ENCODE peak calls at places on chromosome 5, in four cellular contexts. Q, I, N and F are unnamed samples.

GRCh38 chr5:1666812-1667588 is 132.6 kb downstream of the MRPL36 start:
- DNase-seq in N (no peak), Q (peak), I (peak), F (peak)

GRCh38 chr5:125486634-125487033 is 740.2 kb upstream of the ZNF608 start:
- DNase-seq in Q (no peak), N (peak), I (no peak), F (no peak)

GRCh38 chr5:55081541-55081940 is 20.9 kb upstream of the GZMA start:
- DNase-seq in Q (no peak), N (no peak), I (no peak), F (no peak)

GRCh38 chr5:44640945-44641456 is 167.7 kb upstream of the MRPS30 start:
- DNase-seq in I (no peak), N (no peak), Q (no peak), F (no peak)

GRCh38 chr5:91200692-91201091 is 182.4 kb downstream of the ARRDC3 start:
- DNase-seq in Q (no peak), N (no peak), I (no peak), F (no peak)

GRCh38 chr5:78514427-78515345 is 133.9 kb downstream of the LHFPL2 start:
- DNase-seq in Q (no peak), I (no peak), N (peak), F (no peak)

GRCh38 chr5:124161286-124161685 is 585.2 kb downstream of the ZNF608 start:
- DNase-seq in Q (no peak), N (no peak), I (no peak), F (no peak)

GRCh38 chr5:106290841-106291240 is 1379.9 kb downstream of the EFNA5 start:
- DNase-seq in N (peak), Q (no peak), I (no peak), F (no peak)

GRCh38 chr5:14491505-14491904 is 90.1 kb upstream of the OTULINL start:
- DNase-seq in N (peak), I (no peak), Q (no peak), F (no peak)

GRCh38 chr5:176797456-176798093 is 12.8 kb upstream of the UNC5A start:
- DNase-seq in Q (no peak), I (no peak), N (no peak), F (no peak)

GRCh38 chr5:78753093-78753531 is 104.5 kb upstream of the LHFPL2 start:
- DNase-seq in N (peak), I (no peak), Q (no peak), F (no peak)

DNA sequence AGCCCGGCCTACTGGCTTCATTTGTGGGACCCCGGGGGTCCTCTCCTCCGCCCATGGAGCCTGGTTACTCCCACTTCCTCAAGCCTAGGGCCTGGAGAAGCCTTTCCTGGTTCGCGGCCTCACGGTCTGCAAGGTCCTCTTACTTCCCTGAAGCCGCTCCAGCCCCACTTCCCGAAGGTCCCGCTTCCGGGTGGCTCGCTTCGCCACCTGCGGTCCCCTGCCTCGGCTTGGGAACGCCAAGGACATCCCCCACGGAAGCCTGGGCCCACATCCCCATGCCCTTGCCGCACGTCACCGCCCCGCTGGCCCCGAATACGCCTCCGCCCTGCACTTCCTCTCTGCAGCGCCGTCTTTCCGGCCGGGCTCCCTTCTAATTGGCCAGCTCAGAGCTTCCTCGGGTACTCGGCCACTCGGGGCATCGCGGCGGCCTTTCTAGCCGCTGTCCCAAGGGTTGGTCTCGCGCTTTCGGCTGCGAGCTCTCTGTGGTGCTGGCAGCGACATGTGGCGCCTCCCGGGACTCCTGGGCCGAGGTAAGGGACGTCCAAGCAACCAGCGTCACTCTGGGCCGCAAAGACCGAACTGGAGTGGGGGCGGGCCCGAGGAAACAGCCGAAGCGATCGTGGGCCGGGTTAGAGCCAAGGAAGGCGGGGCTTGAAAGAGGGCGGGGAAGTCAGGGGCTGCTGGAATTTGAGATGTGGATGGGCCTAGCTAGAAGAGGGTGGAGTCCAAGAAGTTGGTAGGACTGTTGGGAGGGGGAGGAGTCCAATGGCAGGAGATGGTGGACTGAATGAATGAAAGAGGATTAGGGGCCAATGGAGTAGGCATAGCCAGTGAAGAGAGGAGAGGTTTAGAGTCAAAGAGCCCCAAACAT is at the start of gene DELE1:
- DNase-seq in I (peak), N (peak), Q (peak), F (peak)
- H3K23ac ChIP-seq in I (no peak), N (peak), Q (no peak), F (peak)

GRCh38 chr5:96033116-96033515 is 71.5 kb upstream of the ELL2 start:
- DNase-seq in I (no peak), N (no peak), Q (no peak), F (no peak)
- H3K23ac ChIP-seq in I (no peak), N (no peak), Q (no peak), F (no peak)

GRCh38 chr5:40798856-40799210 is 659 bp upstream of the PRKAA1 start:
- DNase-seq in Q (no peak), I (no peak), N (no peak), F (no peak)

GRCh38 chr5:40796487-40796889 is 1.7 kb downstream of the PRKAA1 start:
- DNase-seq in I (no peak), N (peak), Q (no peak), F (no peak)

GRCh38 chr5:40797273-40798011 is 732 bp downstream of the PRKAA1 start:
- DNase-seq in Q (peak), N (peak), I (no peak), F (peak)

GRCh38 chr5:40799248-40799647 is 1.1 kb upstream of the PRKAA1 start:
- DNase-seq in Q (no peak), N (peak), I (no peak), F (no peak)

GRCh38 chr5:40798012-40798855 is at the start of gene PRKAA1:
- DNase-seq in N (peak), Q (peak), I (peak), F (peak)
- H3K23ac ChIP-seq in N (peak), Q (no peak), I (no peak), F (peak)

DNA sequence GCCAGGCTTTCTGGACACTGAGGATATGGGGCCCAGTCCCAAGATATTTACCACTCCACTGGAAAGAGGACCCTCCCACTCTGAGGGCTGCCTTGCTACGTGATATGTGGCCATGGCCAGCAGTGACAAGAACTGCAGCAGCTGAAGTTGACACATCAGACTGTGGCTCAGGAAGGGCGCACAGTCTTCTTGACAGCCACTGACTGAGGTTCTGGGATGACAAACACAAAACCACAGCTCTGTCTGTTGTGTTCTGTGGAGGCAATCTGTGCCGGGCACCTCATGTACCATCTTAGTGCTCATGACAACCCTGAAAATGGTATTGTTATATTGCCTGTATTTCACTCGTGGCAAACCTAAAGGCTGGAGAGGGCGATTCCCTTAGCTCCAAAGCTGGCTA is 16.9 kb downstream of the FSTL4 start:
- DNase-seq in Q (no peak), I (no peak), N (no peak), F (no peak)
- H3K23ac ChIP-seq in Q (no peak), I (no peak), N (no peak), F (no peak)